ENCODE peak calls at places on chromosomes 6 and 20, in seven cellular contexts. T, N, I, J, X, H and A are unnamed samples.

GRCh38 chr20:48382304-48382703 is 445.5 kb downstream of the PREX1 start:
- DNase-seq in H (no peak), I (no peak), T (no peak), N (no peak), J (no peak), X (no peak), A (no peak)

GRCh38 chr6:50661636-50662035 is 51.7 kb upstream of the TFAP2D start:
- DNase-seq in J (no peak), H (no peak), T (no peak), I (no peak), N (no peak), X (no peak), A (no peak)

GRCh38 chr6:55069132-55069781 is 105.1 kb upstream of the HCRTR2 start:
- DNase-seq in T (no peak), I (no peak), X (peak), J (no peak), N (peak), H (peak), A (peak)

GRCh38 chr6:160462551-160463109 is 114.5 kb downstream of the SLC22A3 start:
- DNase-seq in H (peak), N (peak), T (peak), I (no peak), J (peak), X (peak), A (no peak)

GRCh38 chr20:39358052-39358451 is 395.9 kb downstream of the DHX35 start:
- DNase-seq in J (no peak), I (no peak), N (no peak), H (no peak), X (no peak), T (peak), A (no peak)

GRCh38 chr6:16635810-16636602 is 125.3 kb downstream of the ATXN1 start:
- DNase-seq in I (no peak), X (peak), J (no peak), N (peak), H (no peak), T (peak), A (peak)

GRCh38 chr6:22099241-22099640 is 197.6 kb downstream of the PRL start:
- DNase-seq in N (no peak), T (no peak), X (no peak), J (no peak), H (no peak), I (no peak), A (no peak)

GRCh38 chr20:57680934-57681914 is 28.6 kb downstream of the PMEPA1 start:
- DNase-seq in N (no peak), J (no peak), T (no peak), X (no peak), H (no peak), I (no peak), A (no peak)

GRCh38 chr6:97032950-97033349 is 108.4 kb downstream of the KLHL32 start:
- DNase-seq in H (no peak), J (no peak), N (no peak), I (no peak), T (no peak), X (no peak), A (no peak)

GRCh38 chr20:61683721-61684120 is 382.0 kb downstream of the TAF4 start:
- DNase-seq in H (no peak), X (no peak), I (peak), J (no peak), T (no peak), N (no peak), A (no peak)

GRCh38 chr6:70663881-70664466 is 3.7 kb upstream of the SMAP1 start:
- DNase-seq in N (no peak), H (no peak), I (no peak), X (no peak), J (no peak), T (no peak), A (no peak)

GRCh38 chr6:136921936-136922679 is at the start of gene SLC35D3:
- DNase-seq in J (no peak), I (peak), N (no peak), X (no peak), T (peak), H (no peak), A (peak)

GRCh38 chr6:148973809-148974208 is 227.0 kb downstream of the UST start:
- DNase-seq in T (no peak), N (peak), I (peak), X (peak), H (no peak), J (no peak), A (no peak)

GRCh38 chr6:63904844-63905243 is 269.2 kb downstream of the PHF3 start:
- DNase-seq in H (no peak), I (no peak), J (no peak), X (peak), N (peak), T (no peak), A (no peak)

GRCh38 chr20:38117635-38118034 is 47.4 kb downstream of the TGM2 start:
- DNase-seq in X (no peak), T (no peak), J (no peak), H (no peak), N (peak), I (no peak), A (no peak)

GRCh38 chr6:21741221-21742109 is 147.9 kb downstream of the SOX4 start:
- DNase-seq in J (no peak), T (no peak), X (no peak), H (no peak), I (peak), N (no peak), A (no peak)

GRCh38 chr6:5277589-5277988 is 16.3 kb downstream of the FARS2 start:
- DNase-seq in T (no peak), N (no peak), I (no peak), X (no peak), J (no peak), H (no peak), A (no peak)

GRCh38 chr20:57450419-57450818 is 59.2 kb downstream of the RBM38 start:
- DNase-seq in J (no peak), X (no peak), H (no peak), T (peak), N (no peak), I (no peak), A (no peak)

GRCh38 chr6:76708641-76709331 is 636.3 kb upstream of the IMPG1 start:
- DNase-seq in I (no peak), T (no peak), J (no peak), H (no peak), X (no peak), N (no peak), A (no peak)

GRCh38 chr6:51934098-51934497 is 153.3 kb downstream of the PKHD1 start:
- DNase-seq in T (peak), N (no peak), J (no peak), X (no peak), H (no peak), I (no peak), A (peak)

GRCh38 chr6:134097114-134097707 is 44.8 kb upstream of the SLC2A12 start:
- DNase-seq in T (peak), I (peak), H (peak), X (peak), J (peak), N (peak), A (peak)

GRCh38 chr6:16314311-16314710 is 75.9 kb downstream of the GMPR start:
- DNase-seq in J (no peak), X (no peak), T (no peak), N (no peak), H (no peak), I (no peak), A (no peak)

GRCh38 chr6:37160922-37161778 is 8.8 kb upstream of the PIM1 start:
- DNase-seq in X (peak), H (no peak), J (no peak), T (peak), N (peak), I (no peak), A (no peak)

GRCh38 chr6:43171284-43172126 is 436 bp downstream of the SRF start:
- DNase-seq in J (peak), X (no peak), H (no peak), N (no peak), I (no peak), T (no peak), A (no peak)

GRCh38 chr6:135909737-135910387 is 58.4 kb downstream of the PDE7B start:
- DNase-seq in N (peak), X (peak), H (no peak), T (peak), J (peak), I (peak), A (peak)

GRCh38 chr6:15023448-15023847 is 222.4 kb upstream of the JARID2 start:
- DNase-seq in H (no peak), I (no peak), T (peak), X (no peak), N (no peak), J (peak), A (no peak)

GRCh38 chr6:21132856-21133610 is 460.5 kb upstream of the SOX4 start:
- DNase-seq in N (no peak), X (no peak), J (no peak), H (no peak), T (no peak), I (no peak), A (no peak)

GRCh38 chr20:58515240-58516212 is at the start of gene APCDD1L:
- DNase-seq in N (peak), H (peak), T (no peak), X (peak), J (no peak), I (no peak), A (peak)

GRCh38 chr6:103874575-103874974 is 985.1 kb downstream of the HACE1 start:
- DNase-seq in H (no peak), T (no peak), X (no peak), I (no peak), J (no peak), N (no peak), A (no peak)

GRCh38 chr6:125831660-125832059 is 40.9 kb downstream of the NCOA7 start:
- DNase-seq in T (no peak), J (no peak), X (no peak), H (no peak), N (no peak), I (no peak), A (no peak)